ENCODE peak calls at places on chromosomes 2 and 18, in eight cellular contexts. I is GM23248, W is HCT116, J is OCI-LY7, B is neural progenitor cell, X is GM23338, F is SK-N-SH, G is MM.1S. L is an unnamed sample.

GRCh38 chr2:2812648-2813047 is 481.6 kb upstream of the MYT1L start:
- DNase-seq in F (no peak), B (no peak), W (no peak), G (no peak), J (no peak), I (no peak), X (no peak), L (no peak)

GRCh38 chr2:109447251-109447661 is 166.5 kb downstream of the SEPTIN10 start:
- DNase-seq in J (no peak), G (no peak), W (no peak), X (no peak), F (peak; percentile 85), B (peak; percentile 16), I (peak; percentile 82), L (no peak)

GRCh38 chr2:207895236-207895860 is 125.6 kb upstream of the FZD5 start:
- DNase-seq in F (no peak), W (no peak), G (no peak), X (no peak), B (peak; percentile 14), I (no peak), J (no peak), L (no peak)

GRCh38 chr2:99524056-99524455 is 34.2 kb upstream of the REV1 start:
- DNase-seq in I (no peak), B (peak; percentile 64), G (no peak), J (no peak), W (no peak), X (no peak), F (no peak), L (no peak)

GRCh38 chr2:219054956-219055903 is 5.5 kb downstream of the IHH start:
- DNase-seq in F (no peak), B (no peak), G (no peak), X (no peak), W (no peak), J (no peak), I (no peak), L (no peak)

GRCh38 chr2:128315829-128316776 is 2.6 kb downstream of the HS6ST1 start:
- DNase-seq in F (peak; percentile 39), I (peak; percentile 55), W (no peak), G (no peak), B (no peak), J (peak; percentile 71), X (no peak), L (no peak)

GRCh38 chr2:88897718-88898117 is 206.2 kb downstream of the RPIA start:
- DNase-seq in I (no peak), J (no peak), B (no peak), G (no peak), X (no peak), W (no peak), F (no peak), L (no peak)

GRCh38 chr18:57210711-57211411 is 64.0 kb downstream of the BOD1L2 start:
- DNase-seq in X (no peak), W (no peak), I (no peak), B (no peak), J (no peak), F (no peak), G (peak; percentile 11), L (peak; percentile 50)

GRCh38 chr2:215758691-215759090 is 254.7 kb downstream of the MREG start:
- DNase-seq in B (no peak), F (no peak), I (peak; percentile 82), X (no peak), W (no peak), G (no peak), J (no peak), L (no peak)

GRCh38 chr2:32474391-32474790 is 117.6 kb downstream of the BIRC6 start:
- DNase-seq in I (peak; percentile 68), W (no peak), B (no peak), X (no peak), G (no peak), J (no peak), F (no peak), L (no peak)

GRCh38 chr2:17740203-17740602 is 13.4 kb downstream of the SMC6 start:
- DNase-seq in J (no peak), B (no peak), W (no peak), X (no peak), F (no peak), I (no peak), G (no peak), L (no peak)

GRCh38 chr2:183037660-183038340 is 457 bp downstream of the NCKAP1 start:
- DNase-seq in G (peak; percentile 52), W (no peak), X (peak; percentile 54), I (peak; percentile 78), J (peak; percentile 7), F (peak; percentile 76), B (peak; percentile 76), L (peak; percentile 22)

GRCh38 chr2:220241423-220241822 is 614.0 kb downstream of the SLC4A3 start:
- DNase-seq in B (no peak), W (no peak), I (peak; percentile 57), G (no peak), F (no peak), J (no peak), X (no peak), L (no peak)

GRCh38 chr18:1014951-1015627 is 110.4 kb downstream of the ADCYAP1 start:
- DNase-seq in F (no peak), G (no peak), I (peak; percentile 22), J (no peak), X (peak; percentile 87), B (peak; percentile 45), W (no peak), L (no peak)

GRCh38 chr18:63320690-63321265 is 1.2 kb upstream of the BCL2 start:
- DNase-seq in J (peak; percentile 33), F (peak; percentile 58), I (no peak), X (peak; percentile 67), W (no peak), G (peak; percentile 53), B (peak; percentile 42), L (peak; percentile 40)

GRCh38 chr2:36572054-36572751 is 25.8 kb downstream of the FEZ2 start:
- DNase-seq in X (peak; percentile 27), W (no peak), I (no peak), F (no peak), J (no peak), G (no peak), B (peak; percentile 13), L (no peak)

GRCh38 chr18:39842042-39842791 is 2112.8 kb upstream of the PIK3C3 start:
- DNase-seq in G (no peak), I (no peak), X (peak; percentile 23), B (peak; percentile 50), F (peak; percentile 39), W (no peak), J (no peak), L (no peak)

DNA sequence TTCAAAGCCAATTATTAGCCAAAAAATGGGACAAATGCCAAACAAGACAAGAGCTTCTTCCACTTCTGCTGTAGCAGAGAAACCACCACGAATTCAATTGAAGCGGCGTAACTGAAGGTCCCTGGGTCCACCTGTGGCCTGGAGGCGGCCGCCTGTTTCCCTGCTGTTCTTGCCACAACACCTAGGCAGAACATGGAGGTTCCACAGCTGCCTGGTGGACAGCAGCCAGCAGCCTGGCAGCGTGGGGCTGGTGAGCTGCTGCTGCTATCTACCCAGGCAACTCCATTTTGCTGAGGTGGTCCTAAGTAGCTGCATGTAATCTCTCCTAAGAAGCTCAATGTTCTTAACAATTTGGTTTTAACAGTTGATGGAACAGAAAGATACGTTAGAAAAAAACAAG is 66.8 kb downstream of the NDUFA10 start:
- DNase-seq in I (no peak), X (no peak), G (no peak), F (no peak), J (no peak), W (no peak), B (no peak), L (no peak)
- TF ChIP-seq EZH2phosphoT487 in I (no peak), X (no peak), G (no peak), F (no peak), J (no peak), W (no peak), B (no peak), L (no peak)

GRCh38 chr2:235669269-235669831 is 175.5 kb downstream of the AGAP1 start:
- DNase-seq in F (peak; percentile 90), W (peak; percentile 77), I (peak; percentile 83), J (no peak), G (peak; percentile 59), X (peak; percentile 98), B (peak; percentile 97), L (peak; percentile 79)
- TF ChIP-seq EZH2phosphoT487 in F (no peak), W (no peak), I (no peak), J (no peak), G (no peak), X (no peak), B (no peak), L (no peak)

GRCh38 chr2:85355073-85355410 is 473 bp downstream of the ELMOD3 start:
- DNase-seq in J (no peak), F (no peak), W (no peak), I (peak; percentile 34), B (no peak), X (no peak), G (no peak), L (peak; percentile 14)
- TF ChIP-seq EZH2phosphoT487 in J (no peak), F (no peak), W (no peak), I (no peak), B (no peak), X (no peak), G (no peak), L (no peak)

GRCh38 chr2:112958428-112959108 is 19.2 kb upstream of the IL36G start:
- DNase-seq in F (peak; percentile 55), J (peak; percentile 63), X (peak; percentile 76), G (peak; percentile 58), W (peak; percentile 41), B (peak; percentile 58), I (peak; percentile 75), L (peak; percentile 69)
- TF ChIP-seq EZH2phosphoT487 in F (no peak), J (no peak), X (no peak), G (no peak), W (no peak), B (no peak), I (no peak), L (no peak)

GRCh38 chr18:3463052-3463451 is 13.1 kb downstream of the TGIF1 start:
- DNase-seq in G (no peak), F (no peak), I (peak; percentile 79), B (no peak), W (no peak), X (no peak), J (no peak), L (no peak)
- TF ChIP-seq EZH2phosphoT487 in G (no peak), F (no peak), I (no peak), B (no peak), W (no peak), X (no peak), J (no peak), L (no peak)

L was measured in PC-3.